ENCODE peak calls at places on chromosomes 13 and 19, in eight cellular contexts. N, W, X, M, Z, K, H and G are unnamed samples.

GRCh38 chr13:59663707-59664106 is 500.0 kb downstream of the DIAPH3 start:
- DNase-seq in M (no peak), X (no peak), N (no peak), K (no peak), Z (no peak), W (no peak), H (no peak), G (no peak)

GRCh38 chr13:52399708-52400107 is 6.3 kb downstream of the THSD1 start:
- DNase-seq in M (no peak), X (peak), N (no peak), K (no peak), Z (no peak), W (no peak), H (no peak), G (peak)

GRCh38 chr19:2986951-2987491 is 9.7 kb downstream of the TLE6 start:
- DNase-seq in X (no peak), W (no peak), Z (no peak), N (no peak), H (no peak), M (peak), K (no peak), G (peak)

GRCh38 chr19:48720251-48720612 is 707 bp upstream of the MAMSTR start:
- DNase-seq in X (no peak), N (no peak), M (no peak), K (no peak), W (no peak), H (no peak), Z (no peak), G (no peak)

GRCh38 chr19:15859187-15859586 is 38.7 kb downstream of the CYP4F2 start:
- DNase-seq in Z (no peak), W (no peak), X (no peak), N (no peak), K (no peak), M (no peak), H (no peak), G (no peak)

GRCh38 chr19:11798391-11799296 is at the start of gene ZNF491:
- DNase-seq in H (peak), N (peak), Z (peak), K (peak), M (peak), W (peak), X (peak), G (peak)

GRCh38 chr19:54104998-54105715 is 2.5 kb downstream of the NDUFA3 start:
- DNase-seq in W (no peak), K (no peak), H (no peak), N (peak), M (no peak), X (no peak), Z (no peak), G (no peak)

GRCh38 chr13:99981115-99982020 is at the start of gene ZIC2:
- DNase-seq in H (no peak), Z (no peak), N (peak), K (no peak), W (no peak), M (peak), X (no peak), G (peak)

GRCh38 chr13:60164490-60164889 is 762 bp upstream of the DIAPH3 start:
- DNase-seq in Z (no peak), N (no peak), W (no peak), M (peak), X (peak), K (no peak), H (no peak), G (peak)

GRCh38 chr13:98456423-98456845 is 120.5 kb downstream of the STK24 start:
- DNase-seq in X (no peak), M (no peak), K (no peak), N (no peak), Z (no peak), W (no peak), H (no peak), G (no peak)

GRCh38 chr19:13129384-13129783 is 11.3 kb downstream of the NACC1 start:
- DNase-seq in M (no peak), K (no peak), X (no peak), H (no peak), W (no peak), Z (no peak), N (no peak), G (no peak)

GRCh38 chr19:29445246-29445645 is 80.5 kb upstream of the VSTM2B start:
- DNase-seq in M (no peak), Z (no peak), W (no peak), X (no peak), N (no peak), K (no peak), H (no peak), G (no peak)

GRCh38 chr13:29301027-29301426 is 294.5 kb downstream of the SLC7A1 start:
- DNase-seq in W (no peak), Z (no peak), N (no peak), X (no peak), H (no peak), K (no peak), M (no peak), G (peak)

GRCh38 chr19:18617562-18617961 is 4.9 kb downstream of the TMEM59L start:
- DNase-seq in N (no peak), Z (no peak), X (no peak), W (no peak), M (no peak), H (no peak), K (no peak), G (no peak)

GRCh38 chr19:6983448-6983847 is 37.8 kb downstream of the MBD3L2B start:
- DNase-seq in H (no peak), Z (no peak), X (no peak), W (no peak), K (no peak), N (no peak), M (no peak), G (no peak)

GRCh38 chr13:74077847-74078246 is 56.4 kb downstream of the KLF12 start:
- DNase-seq in Z (no peak), W (no peak), X (no peak), H (no peak), M (no peak), N (no peak), K (no peak), G (no peak)

GRCh38 chr13:105719861-105720260 is 815.6 kb downstream of the EFNB2 start:
- DNase-seq in X (no peak), Z (no peak), H (no peak), W (no peak), M (no peak), N (no peak), K (no peak), G (no peak)

GRCh38 chr19:39768811-39769210 is 9.8 kb upstream of the LEUTX start:
- DNase-seq in H (no peak), X (no peak), N (no peak), W (no peak), K (no peak), M (no peak), Z (no peak), G (no peak)

GRCh38 chr13:28059214-28059613 is 41.2 kb downstream of the FLT3 start:
- DNase-seq in M (no peak), W (no peak), X (peak), Z (peak), K (no peak), H (no peak), N (no peak), G (peak)

GRCh38 chr13:32911506-32911905 is 104.7 kb upstream of the KL start:
- DNase-seq in K (no peak), X (peak), W (no peak), H (no peak), Z (peak), M (peak), N (no peak), G (peak)

GRCh38 chr13:85497652-85498051 is 301.6 kb downstream of the SLITRK6 start:
- DNase-seq in N (no peak), X (peak), H (no peak), W (no peak), Z (peak), K (no peak), M (no peak), G (no peak)

GRCh38 chr13:63408227-63409202 is 1992.9 kb upstream of the PCDH20 start:
- DNase-seq in W (no peak), K (no peak), X (no peak), Z (no peak), N (no peak), M (peak), H (no peak), G (peak)

GRCh38 chr19:6298413-6298812 is 18.6 kb upstream of the MLLT1 start:
- DNase-seq in M (no peak), N (no peak), K (no peak), X (no peak), Z (no peak), W (no peak), H (no peak), G (no peak)

GRCh38 chr19:35742121-35742724 is at the start of gene IGFLR1:
- DNase-seq in K (no peak), X (no peak), Z (no peak), M (no peak), H (no peak), N (peak), W (peak), G (no peak)

GRCh38 chr13:42478531-42479156 is 95.3 kb upstream of the TNFSF11 start:
- DNase-seq in K (no peak), M (no peak), X (peak), Z (peak), W (no peak), N (no peak), H (no peak), G (peak)

GRCh38 chr19:21823224-21823623 is 12.8 kb downstream of the ZNF43 start:
- DNase-seq in M (no peak), N (no peak), Z (no peak), W (no peak), K (no peak), X (no peak), H (no peak), G (no peak)

GRCh38 chr13:70108276-70108845 is at the start of gene KLHL1:
- DNase-seq in N (no peak), H (no peak), Z (no peak), K (no peak), M (no peak), X (no peak), W (no peak), G (peak)